ENCODE peak calls at places on chromosomes 2 and 18, in four cellular contexts. I is GM23338, Q is neural progenitor cell, N is PC-9. R is an unnamed sample. For H3F3A, the result is how much of the 10 kb centered on the place peaks cover.

GRCh38 chr18:43322133-43322532 is 44.8 kb upstream of the SYT4 start:
- DNase-seq in I (no peak), Q (no peak), N (no peak), R (no peak)

GRCh38 chr2:239400000-239400831 is 604 bp downstream of the HDAC4 start:
- DNase-seq in I (no peak), Q (peak), N (no peak), R (peak)

GRCh38 chr18:48028716-48029115 is 98.3 kb upstream of the SMAD2 start:
- DNase-seq in I (no peak), Q (no peak), N (peak), R (peak)

GRCh38 chr2:222576390-222577081 is 79.4 kb downstream of the FARSB start:
- DNase-seq in I (no peak), Q (no peak), N (no peak), R (peak)

GRCh38 chr2:197705912-197706838 is 1.0 kb downstream of the MARS2 start:
- DNase-seq in I (no peak), Q (peak), N (no peak), R (peak)

GRCh38 chr2:127485051-127485693 is 41.1 kb downstream of the IWS1 start:
- DNase-seq in I (no peak), Q (no peak), N (peak), R (no peak)

GRCh38 chr2:158936978-158937377 is 31.5 kb upstream of the TANC1 start:
- DNase-seq in I (no peak), Q (no peak), N (no peak), R (peak)

GRCh38 chr2:128457716-128458115 is 139.0 kb upstream of the HS6ST1 start:
- DNase-seq in I (no peak), Q (no peak), N (no peak), R (no peak)

GRCh38 chr2:46545015-46545839 is 65.9 kb downstream of the TMEM247 start:
- DNase-seq in I (no peak), Q (no peak), N (no peak), R (no peak)

GRCh38 chr2:44776924-44777480 is 164.5 kb upstream of the SIX3 start:
- DNase-seq in I (no peak), Q (no peak), N (no peak), R (no peak)

GRCh38 chr2:229857634-229858033 is 64.2 kb downstream of the TRIP12 start:
- DNase-seq in I (no peak), Q (no peak), N (no peak), R (no peak)

GRCh38 chr18:24138281-24138883 is 480 bp upstream of the CABYR start:
- DNase-seq in I (peak), Q (no peak), N (no peak), R (no peak)

GRCh38 chr2:241848761-241849615 is 9.7 kb downstream of the PDCD1 start:
- DNase-seq in I (no peak), Q (no peak), N (no peak), R (no peak)

GRCh38 chr18:58618822-58619553 is 9.9 kb downstream of the ALPK2 start:
- DNase-seq in I (peak), Q (peak), N (no peak), R (no peak)

GRCh38 chr2:48551548-48551947 is 21.6 kb downstream of the STON1 start:
- DNase-seq in I (no peak), Q (no peak), N (no peak), R (peak)

GRCh38 chr2:120550893-120551446 is 184.7 kb upstream of the GLI2 start:
- DNase-seq in I (no peak), Q (no peak), N (no peak), R (no peak)

GRCh38 chr2:95074663-95075439 is 46.8 kb downstream of the MRPS5 start:
- DNase-seq in I (no peak), Q (no peak), N (peak), R (no peak)

GRCh38 chr18:48393170-48393569 is 16.0 kb downstream of the ZBTB7C start:
- DNase-seq in I (no peak), Q (no peak), N (no peak), R (no peak)

GRCh38 chr2:97210336-97210735 is 97.4 kb downstream of the ANKRD36 start:
- DNase-seq in I (no peak), Q (no peak), N (no peak), R (no peak)

GRCh38 chr2:209162129-209162528 is 261.7 kb upstream of the MAP2 start:
- DNase-seq in I (no peak), Q (no peak), N (no peak), R (no peak)

GRCh38 chr2:72106978-72107377 is 40.7 kb downstream of the CYP26B1 start:
- DNase-seq in I (no peak), Q (no peak), N (no peak), R (no peak)

GRCh38 chr2:216151313-216152030 is 42.3 kb downstream of the XRCC5 start:
- DNase-seq in I (no peak), Q (no peak), N (no peak), R (no peak)

GRCh38 chr2:120769787-120770120 is 34.1 kb downstream of the GLI2 start:
- DNase-seq in I (no peak), Q (no peak), N (no peak), R (no peak)

GRCh38 chr2:224646242-224646846 is 61.2 kb upstream of the CUL3 start:
- DNase-seq in I (peak), Q (peak), N (no peak), R (peak)

DNA sequence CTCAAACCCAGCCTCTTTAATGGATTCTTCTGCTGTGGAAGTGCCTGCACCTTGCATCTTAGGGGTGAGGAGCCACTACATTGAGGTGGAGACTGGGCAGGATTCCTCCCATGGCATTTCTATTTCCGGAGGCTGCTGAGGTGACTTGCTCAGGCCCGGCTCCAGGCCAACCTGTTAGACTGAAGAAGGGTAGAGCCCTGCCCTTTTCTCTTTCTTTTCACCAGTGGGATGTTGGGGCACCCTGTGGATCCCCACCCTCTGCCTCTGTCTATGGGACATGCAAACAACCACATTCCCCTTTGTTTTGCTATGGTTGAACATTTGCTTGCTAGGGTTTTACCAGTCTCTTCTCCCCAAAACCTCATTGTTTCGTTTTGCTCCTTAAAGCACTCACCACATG is 183.4 kb downstream of the ARL4C start:
- DNase-seq in I (no peak), Q (no peak), N (no peak), R (no peak)
- H3K4me2 ChIP-seq in I (no peak), Q (no peak), N (no peak), R (no peak)

DNA sequence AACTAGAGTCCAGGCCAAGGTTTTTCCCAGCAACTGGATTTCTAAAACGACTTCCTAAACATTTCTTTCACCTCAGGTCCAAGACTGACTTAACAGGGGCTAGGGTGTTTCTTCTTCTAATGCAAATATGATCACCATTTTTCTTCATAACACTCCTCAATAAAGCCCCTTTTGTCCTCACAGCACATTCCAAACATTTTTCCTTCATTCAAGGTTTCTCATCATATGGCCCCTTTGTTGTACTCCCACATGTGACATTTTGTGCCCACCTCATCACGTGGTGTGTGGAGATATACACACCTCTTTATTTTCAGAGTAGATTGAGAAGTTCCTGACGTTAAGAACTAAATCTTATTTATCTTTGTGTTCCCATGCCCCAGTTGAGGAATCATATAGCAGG is 3.9 kb upstream of the CDH7 start:
- DNase-seq in I (no peak), Q (no peak), N (no peak), R (no peak)
- H3K27ac ChIP-seq in I (no peak), Q (no peak), N (no peak), R (no peak)

DNA sequence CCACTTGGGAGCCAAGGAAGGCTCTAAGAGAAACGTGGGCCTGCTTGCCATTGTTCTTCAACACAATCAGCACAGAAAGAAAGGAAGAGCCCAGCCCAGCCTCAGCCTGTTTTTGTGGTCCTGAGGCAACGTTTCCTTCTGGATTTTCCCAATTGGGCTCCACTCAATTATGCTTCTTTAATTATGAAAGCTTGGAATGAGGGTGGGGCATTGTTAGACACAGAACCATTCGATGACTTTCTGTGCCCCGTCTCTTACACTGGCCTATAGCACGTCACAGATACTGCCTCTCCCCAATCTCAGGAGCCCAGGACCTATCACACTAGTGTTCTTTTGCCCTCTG is 207.4 kb downstream of the ZFP36L2 start:
- DNase-seq in I (no peak), Q (no peak), N (no peak), R (no peak)
- H3F3A ChIP-seq in I (under half), Q (under half), N (under half), R (under half)

GRCh38 chr2:113077921-113078320 is 10.2 kb downstream of the IL1F10 start:
- DNase-seq in I (no peak), Q (no peak), N (peak), R (peak)
- H3K4me2 ChIP-seq in I (no peak), Q (no peak), N (peak), R (peak)

GRCh38 chr18:13120967-13121586 is 97.5 kb upstream of the LDLRAD4 start:
- DNase-seq in I (no peak), Q (no peak), N (no peak), R (no peak)
- H3K27ac ChIP-seq in I (no peak), Q (no peak), N (no peak), R (no peak)

GRCh38 chr2:201114846-201115245 is 1.1 kb upstream of the CFLAR start:
- DNase-seq in I (no peak), Q (no peak), N (no peak), R (peak)
- H3F3A ChIP-seq in I (under half), Q (under half), N (under half), R (under half)

DNA sequence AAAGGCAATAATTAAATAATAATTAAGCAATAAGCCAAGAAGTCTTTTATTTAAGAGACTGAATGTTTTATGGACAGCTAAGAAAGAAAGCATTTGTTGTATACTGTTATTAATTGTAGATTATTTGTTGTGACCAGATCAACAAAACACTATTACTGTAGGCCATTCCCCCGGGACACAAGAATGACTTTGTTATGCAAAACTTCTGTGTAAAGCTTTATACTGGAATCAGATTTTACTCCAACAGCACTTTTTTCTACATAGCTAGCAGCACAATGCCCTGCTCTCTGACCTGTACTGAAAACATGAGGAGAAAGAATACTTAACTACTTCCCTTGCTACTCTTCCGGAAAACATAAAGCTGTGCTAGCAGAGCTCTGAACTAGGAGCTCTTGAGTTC is 601.3 kb upstream of the PIK3C3 start:
- DNase-seq in I (no peak), Q (no peak), N (no peak), R (no peak)
- H3K4me2 ChIP-seq in I (peak), Q (no peak), N (no peak), R (no peak)

GRCh38 chr2:100072503-100072902 is 69.9 kb downstream of the AFF3 start:
- DNase-seq in I (no peak), Q (no peak), N (no peak), R (no peak)
- H3K27ac ChIP-seq in I (no peak), Q (no peak), N (no peak), R (no peak)

DNA sequence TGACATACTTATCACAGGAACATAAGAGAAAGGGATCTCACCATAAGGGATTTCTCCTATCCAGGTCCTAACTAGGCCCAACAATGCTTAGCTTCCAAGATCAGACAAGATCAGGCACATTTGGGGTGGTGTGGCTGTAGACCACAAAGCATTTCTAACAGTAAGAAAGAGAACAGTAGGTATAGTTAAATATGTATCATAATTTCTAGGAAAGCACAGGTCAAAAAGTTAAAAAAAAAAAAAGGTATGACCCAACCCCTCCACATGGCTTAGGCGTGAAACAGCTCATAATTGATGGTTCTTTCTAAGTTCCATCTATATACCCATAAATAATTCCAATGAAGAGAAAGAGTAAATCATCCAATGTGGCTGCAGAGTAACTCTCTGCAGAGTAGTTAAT is 6.9 kb downstream of the PRKD3 start:
- DNase-seq in I (no peak), Q (no peak), N (no peak), R (no peak)
- H3F3A ChIP-seq in I (under half), Q (under half), N (under half), R (under half)

GRCh38 chr2:68767031-68767961 is 32.7 kb downstream of the ARHGAP25 start:
- DNase-seq in I (no peak), Q (no peak), N (no peak), R (no peak)
- H3K4me2 ChIP-seq in I (no peak), Q (no peak), N (no peak), R (no peak)

R was measured in PC-3.